ENCODE peak calls at places on chromosome 7, in four cellular contexts. V is ovary; I is hippocampal formation; O is stimulated activated CD4-positive, alpha-beta T cell treated with anti-CD3 and anti-CD28 coated beads, Interleukin-15, amount 100 ng/mL, for 1 hour. H is an unnamed sample.

GRCh38 chr7:107874605-107875446 is 16.2 kb upstream of the DLD start:
- DNase-seq in I (no peak), V (peak), O (no peak), H (peak)

GRCh38 chr7:74178632-74179031 is 4.5 kb downstream of the EIF4H start:
- DNase-seq in I (no peak), O (no peak), V (no peak), H (no peak)

GRCh38 chr7:41916450-41916927 is 213.6 kb upstream of the INHBA start:
- DNase-seq in I (no peak), V (no peak), O (no peak), H (no peak)

GRCh38 chr7:99839560-99840011 is 11.8 kb downstream of the CYP3A43 start:
- DNase-seq in O (no peak), I (no peak), V (no peak), H (no peak)

GRCh38 chr7:88111136-88111748 is 108.6 kb downstream of the SRI start:
- DNase-seq in O (no peak), V (no peak), I (no peak), H (no peak)

GRCh38 chr7:120553497-120553896 is 280.5 kb downstream of the KCND2 start:
- DNase-seq in V (no peak), O (no peak), I (no peak), H (no peak)

GRCh38 chr7:51141451-51141971 is 175.1 kb downstream of the COBL start:
- DNase-seq in V (no peak), O (no peak), I (no peak), H (no peak)

GRCh38 chr7:1911571-1911970 is 241.5 kb downstream of the ELFN1 start:
- DNase-seq in V (no peak), O (no peak), I (no peak), H (no peak)

GRCh38 chr7:30980751-30981150 is 17.0 kb downstream of the GHRHR start:
- DNase-seq in O (no peak), V (no peak), I (no peak), H (no peak)

GRCh38 chr7:11193131-11193867 is 219.6 kb downstream of the PHF14 start:
- DNase-seq in V (peak), I (no peak), O (no peak), H (no peak)

GRCh38 chr7:91082854-91083495 is 181.3 kb upstream of the FZD1 start:
- DNase-seq in I (no peak), O (no peak), V (no peak), H (no peak)

GRCh38 chr7:1470901-1471300 is 11.6 kb upstream of the MICALL2 start:
- DNase-seq in V (no peak), I (no peak), O (no peak), H (no peak)

GRCh38 chr7:44046321-44047061 is 2.0 kb downstream of the DBNL start:
- DNase-seq in I (no peak), V (no peak), O (no peak), H (no peak)

GRCh38 chr7:125670926-125671572 is 741.4 kb upstream of the POT1 start:
- DNase-seq in I (no peak), O (no peak), V (no peak), H (no peak)

GRCh38 chr7:128361463-128362441 is at the start of gene PRRT4:
- DNase-seq in O (no peak), I (peak), V (peak), H (no peak)